ENCODE peak calls at places on chromosome 3, in seven cellular contexts. X is HCT116, Z is K562, C is SK-N-SH, R is HepG2, M is GM12878, A is H1. G is an unnamed sample.

GRCh38 chr3:134833453-134834163 is 38.5 kb downstream of the EPHB1 start:
- DNase-seq in X (no peak), Z (no peak), C (no peak), R (no peak), M (no peak), A (no peak), G (no peak)

GRCh38 chr3:72133329-72134011 is 348.5 kb upstream of the PROK2 start:
- DNase-seq in X (no peak), Z (no peak), C (no peak), R (peak; percentile 15), M (no peak), A (no peak), G (no peak)

GRCh38 chr3:133254716-133255115 is 145.1 kb upstream of the BFSP2 start:
- DNase-seq in X (no peak), Z (no peak), C (no peak), R (no peak), M (no peak), A (no peak), G (no peak)

GRCh38 chr3:155032918-155033317 is 47.2 kb upstream of the MME start:
- DNase-seq in X (no peak), Z (no peak), C (no peak), R (no peak), M (no peak), A (no peak), G (no peak)

GRCh38 chr3:31354373-31354772 is 178.4 kb upstream of the STT3B start:
- DNase-seq in X (no peak), Z (no peak), C (no peak), R (no peak), M (no peak), A (no peak), G (no peak)

GRCh38 chr3:58654466-58654865 is 12.1 kb downstream of the FAM3D start:
- DNase-seq in X (no peak), Z (no peak), C (no peak), R (no peak), M (no peak), A (no peak), G (no peak)

GRCh38 chr3:48919215-48920138 is 835 bp downstream of the ARIH2 start:
- DNase-seq in X (peak; percentile 48), Z (peak; percentile 26), C (peak; percentile 81), R (peak; percentile 74), M (no peak), A (no peak), G (peak; percentile 51)

GRCh38 chr3:148903022-148903442 is 37.9 kb downstream of the CPA3 start:
- DNase-seq in X (no peak), Z (no peak), C (no peak), R (no peak), M (no peak), A (no peak), G (no peak)

GRCh38 chr3:66036586-66037061 is 2.1 kb downstream of the MAGI1 start:
- DNase-seq in X (no peak), Z (no peak), C (no peak), R (no peak), M (no peak), A (no peak), G (no peak)

GRCh38 chr3:75001330-75001729 is 386.9 kb upstream of the CNTN3 start:
- DNase-seq in X (no peak), Z (no peak), C (peak; percentile 47), R (peak; percentile 1), M (no peak), A (no peak), G (peak; percentile 21)

GRCh38 chr3:14630404-14631100 is 21.0 kb upstream of the CCDC174 start:
- DNase-seq in X (no peak), Z (no peak), C (no peak), R (no peak), M (no peak), A (no peak), G (no peak)

GRCh38 chr3:169430687-169431404 is 232.7 kb downstream of the MECOM start:
- DNase-seq in X (no peak), Z (no peak), C (no peak), R (no peak), M (no peak), A (no peak), G (peak; percentile 81)

GRCh38 chr3:42405857-42406256 is 4.6 kb downstream of the LYZL4 start:
- DNase-seq in X (no peak), Z (no peak), C (no peak), R (no peak), M (no peak), A (no peak), G (no peak)

GRCh38 chr3:185069023-185069422 is 83.8 kb downstream of the C3orf70 start:
- DNase-seq in X (no peak), Z (no peak), C (no peak), R (no peak), M (no peak), A (no peak), G (no peak)

GRCh38 chr3:185071401-185071800 is 81.5 kb downstream of the C3orf70 start:
- DNase-seq in X (no peak), Z (no peak), C (peak; percentile 48), R (no peak), M (no peak), A (no peak), G (no peak)

GRCh38 chr3:185069583-185070030 is 83.3 kb downstream of the C3orf70 start:
- DNase-seq in X (no peak), Z (no peak), C (peak; percentile 51), R (peak; percentile 31), M (no peak), A (peak; percentile 60), G (no peak)

GRCh38 chr3:185067173-185067572 is 85.7 kb downstream of the C3orf70 start:
- DNase-seq in X (no peak), Z (no peak), C (no peak), R (no peak), M (no peak), A (no peak), G (no peak)

GRCh38 chr3:185070491-185071335 is 82.1 kb downstream of the C3orf70 start:
- DNase-seq in X (peak; percentile 18), Z (peak; percentile 44), C (peak; percentile 72), R (peak; percentile 73), M (no peak), A (no peak), G (peak; percentile 87)
- TF ChIP-seq JUND in X (no peak), Z (no peak), C (no peak), R (no peak), M (no peak), A (no peak), G (no peak)

GRCh38 chr3:78845605-78846004 is 922.2 kb downstream of the ROBO1 start:
- DNase-seq in X (no peak), Z (no peak), C (no peak), R (no peak), M (no peak), A (no peak), G (no peak)

GRCh38 chr3:78846688-78847087 is 921.1 kb downstream of the ROBO1 start:
- DNase-seq in X (no peak), Z (no peak), C (no peak), R (no peak), M (no peak), A (no peak), G (no peak)

GRCh38 chr3:78847603-78848002 is 920.2 kb downstream of the ROBO1 start:
- DNase-seq in X (no peak), Z (no peak), C (no peak), R (no peak), M (no peak), A (no peak), G (no peak)

GRCh38 chr3:78847203-78847602 is 920.6 kb downstream of the ROBO1 start:
- DNase-seq in X (no peak), Z (no peak), C (no peak), R (no peak), M (no peak), A (no peak), G (no peak)

DNA sequence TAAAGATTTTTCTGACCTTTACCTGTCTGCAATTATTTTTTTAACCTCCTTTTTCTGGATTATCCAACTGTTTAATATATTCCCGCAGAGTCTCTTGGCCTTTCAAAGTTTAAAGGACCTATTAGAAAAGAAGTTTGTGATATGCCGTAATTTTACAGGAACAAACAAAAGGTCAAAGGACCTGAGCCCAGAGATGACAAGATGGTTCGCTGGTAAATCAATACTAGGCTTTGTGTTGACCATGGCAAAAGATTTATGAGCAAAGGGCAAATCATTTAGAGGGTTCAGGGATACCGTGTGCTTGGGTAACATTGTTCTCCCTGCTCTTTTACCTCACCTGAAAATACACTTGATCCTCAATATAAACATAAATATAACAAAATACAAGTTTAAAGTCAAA is 923.5 kb downstream of the ROBO1 start:
- DNase-seq in X (no peak), Z (no peak), C (no peak), R (peak; percentile 97), M (no peak), A (no peak), G (no peak)
- TF ChIP-seq JUND in X (no peak), Z (no peak), C (no peak), R (no peak), M (no peak), A (no peak), G (no peak)

GRCh38 chr3:195086341-195086740 is 184.6 kb downstream of the XXYLT1 start:
- DNase-seq in X (no peak), Z (no peak), C (no peak), R (no peak), M (no peak), A (no peak), G (no peak)

GRCh38 chr3:195087321-195087720 is 183.6 kb downstream of the XXYLT1 start:
- DNase-seq in X (no peak), Z (no peak), C (no peak), R (no peak), M (no peak), A (no peak), G (no peak)

GRCh38 chr3:195084746-195085145 is 186.2 kb downstream of the XXYLT1 start:
- DNase-seq in X (no peak), Z (no peak), C (no peak), R (no peak), M (no peak), A (no peak), G (no peak)

GRCh38 chr3:195085356-195086130 is 185.4 kb downstream of the XXYLT1 start:
- DNase-seq in X (no peak), Z (no peak), C (no peak), R (no peak), M (no peak), A (no peak), G (no peak)

GRCh38 chr3:195086885-195087284 is 184.1 kb downstream of the XXYLT1 start:
- DNase-seq in X (no peak), Z (no peak), C (no peak), R (no peak), M (no peak), A (no peak), G (peak; percentile 90)
- TF ChIP-seq JUND in X (no peak), Z (no peak), C (no peak), R (no peak), M (no peak), A (no peak), G (no peak)

GRCh38 chr3:51371943-51372557 is 13.0 kb upstream of the MANF start:
- DNase-seq in X (peak; percentile 51), Z (peak; percentile 27), C (peak; percentile 56), R (peak; percentile 55), M (no peak), A (no peak), G (peak; percentile 23)
- TF ChIP-seq JUND in X (no peak), Z (no peak), C (no peak), R (no peak), M (no peak), A (no peak), G (no peak)

G was measured in T47D.